ENCODE peak calls at places on chromosomes 4 and X, in six cellular contexts. One of them, this sample, is unnamed.

GRCh38 chr4:67549123-67549522 is 3.8 kb upstream of the CENPC start:
- DNase-seq in activated naive CD8-positive, alpha-beta T cell treated with anti-CD3 and anti-CD28 coated beads, Interleukin-2, amount 50 U/mL, for 24 hours: no peak
- DNase-seq in iPS-NIHi11: no peak
- DNase-seq in NCI-H1436: peak; percentile 48
- DNase-seq in stimulated activated CD8-positive, alpha-beta memory T cell treated with anti-CD3 and anti-CD28 coated beads, Interleukin-4, amount 100 ng/mL, for 4 hours: no peak
- DNase-seq in activated T-helper 2 cell treated with anti-CD3 and anti-CD28 coated beads, Interferon-gamma antibody, Interleukin-2, Interleukin-4, amounts not matched to agents 10 μg/mL and 5 μg/mL and 100 μg/mL, durations not matched to agents 14 hours and 24 hours and 36 hours: no peak
- DNase-seq in this sample: no peak

GRCh38 chr4:152779513-152780266 is at the start of the genes ARFIP1 and TIGD4:
- DNase-seq in iPS-NIHi11: peak; percentile 96
- DNase-seq in stimulated activated CD8-positive, alpha-beta memory T cell treated with anti-CD3 and anti-CD28 coated beads, Interleukin-4, amount 100 ng/mL, for 4 hours: peak; percentile 83
- DNase-seq in NCI-H1436: peak; percentile 92
- DNase-seq in activated naive CD8-positive, alpha-beta T cell treated with anti-CD3 and anti-CD28 coated beads, Interleukin-2, amount 50 U/mL, for 24 hours: peak; percentile 95
- DNase-seq in activated T-helper 2 cell treated with anti-CD3 and anti-CD28 coated beads, Interferon-gamma antibody, Interleukin-2, Interleukin-4, amounts not matched to agents 10 μg/mL and 5 μg/mL and 100 μg/mL, durations not matched to agents 14 hours and 24 hours and 36 hours: peak; percentile 95
- DNase-seq in this sample: peak; percentile 82

GRCh38 chr4:48832571-48832970 is 1.7 kb downstream of the OCIAD1 start:
- DNase-seq in activated T-helper 2 cell treated with anti-CD3 and anti-CD28 coated beads, Interferon-gamma antibody, Interleukin-2, Interleukin-4, amounts not matched to agents 10 μg/mL and 5 μg/mL and 100 μg/mL, durations not matched to agents 14 hours and 24 hours and 36 hours: no peak
- DNase-seq in iPS-NIHi11: no peak
- DNase-seq in activated naive CD8-positive, alpha-beta T cell treated with anti-CD3 and anti-CD28 coated beads, Interleukin-2, amount 50 U/mL, for 24 hours: no peak
- DNase-seq in stimulated activated CD8-positive, alpha-beta memory T cell treated with anti-CD3 and anti-CD28 coated beads, Interleukin-4, amount 100 ng/mL, for 4 hours: no peak
- DNase-seq in NCI-H1436: no peak
- DNase-seq in this sample: no peak

GRCh38 chrX:8738588-8739189 is 6.8 kb upstream of the ANOS1 start:
- DNase-seq in activated T-helper 2 cell treated with anti-CD3 and anti-CD28 coated beads, Interferon-gamma antibody, Interleukin-2, Interleukin-4, amounts not matched to agents 10 μg/mL and 5 μg/mL and 100 μg/mL, durations not matched to agents 14 hours and 24 hours and 36 hours: no peak
- DNase-seq in stimulated activated CD8-positive, alpha-beta memory T cell treated with anti-CD3 and anti-CD28 coated beads, Interleukin-4, amount 100 ng/mL, for 4 hours: no peak
- DNase-seq in activated naive CD8-positive, alpha-beta T cell treated with anti-CD3 and anti-CD28 coated beads, Interleukin-2, amount 50 U/mL, for 24 hours: peak; percentile 17
- DNase-seq in iPS-NIHi11: no peak
- DNase-seq in NCI-H1436: no peak
- DNase-seq in this sample: no peak

GRCh38 chrX:81354954-81355353 is 153.1 kb downstream of the SH3BGRL start:
- DNase-seq in NCI-H1436: no peak
- DNase-seq in activated naive CD8-positive, alpha-beta T cell treated with anti-CD3 and anti-CD28 coated beads, Interleukin-2, amount 50 U/mL, for 24 hours: no peak
- DNase-seq in iPS-NIHi11: no peak
- DNase-seq in stimulated activated CD8-positive, alpha-beta memory T cell treated with anti-CD3 and anti-CD28 coated beads, Interleukin-4, amount 100 ng/mL, for 4 hours: no peak
- DNase-seq in activated T-helper 2 cell treated with anti-CD3 and anti-CD28 coated beads, Interferon-gamma antibody, Interleukin-2, Interleukin-4, amounts not matched to agents 10 μg/mL and 5 μg/mL and 100 μg/mL, durations not matched to agents 14 hours and 24 hours and 36 hours: no peak
- DNase-seq in this sample: no peak

GRCh38 chr4:107035711-107036601 is at the start of gene DKK2:
- DNase-seq in activated naive CD8-positive, alpha-beta T cell treated with anti-CD3 and anti-CD28 coated beads, Interleukin-2, amount 50 U/mL, for 24 hours: no peak
- DNase-seq in iPS-NIHi11: peak; percentile 37
- DNase-seq in stimulated activated CD8-positive, alpha-beta memory T cell treated with anti-CD3 and anti-CD28 coated beads, Interleukin-4, amount 100 ng/mL, for 4 hours: no peak
- DNase-seq in activated T-helper 2 cell treated with anti-CD3 and anti-CD28 coated beads, Interferon-gamma antibody, Interleukin-2, Interleukin-4, amounts not matched to agents 10 μg/mL and 5 μg/mL and 100 μg/mL, durations not matched to agents 14 hours and 24 hours and 36 hours: peak; percentile 8
- DNase-seq in NCI-H1436: no peak
- DNase-seq in this sample: no peak

GRCh38 chr4:190020790-190021717 is 6.0 kb downstream of the FRG2 start:
- DNase-seq in NCI-H1436: no peak
- DNase-seq in activated T-helper 2 cell treated with anti-CD3 and anti-CD28 coated beads, Interferon-gamma antibody, Interleukin-2, Interleukin-4, amounts not matched to agents 10 μg/mL and 5 μg/mL and 100 μg/mL, durations not matched to agents 14 hours and 24 hours and 36 hours: no peak
- DNase-seq in iPS-NIHi11: peak; percentile 88
- DNase-seq in stimulated activated CD8-positive, alpha-beta memory T cell treated with anti-CD3 and anti-CD28 coated beads, Interleukin-4, amount 100 ng/mL, for 4 hours: no peak
- DNase-seq in activated naive CD8-positive, alpha-beta T cell treated with anti-CD3 and anti-CD28 coated beads, Interleukin-2, amount 50 U/mL, for 24 hours: no peak
- DNase-seq in this sample: no peak

GRCh38 chr4:36283912-36284465 is 2.6 kb downstream of the DTHD1 start:
- DNase-seq in NCI-H1436: no peak
- DNase-seq in activated T-helper 2 cell treated with anti-CD3 and anti-CD28 coated beads, Interferon-gamma antibody, Interleukin-2, Interleukin-4, amounts not matched to agents 10 μg/mL and 5 μg/mL and 100 μg/mL, durations not matched to agents 14 hours and 24 hours and 36 hours: no peak
- DNase-seq in iPS-NIHi11: no peak
- DNase-seq in activated naive CD8-positive, alpha-beta T cell treated with anti-CD3 and anti-CD28 coated beads, Interleukin-2, amount 50 U/mL, for 24 hours: no peak
- DNase-seq in stimulated activated CD8-positive, alpha-beta memory T cell treated with anti-CD3 and anti-CD28 coated beads, Interleukin-4, amount 100 ng/mL, for 4 hours: no peak
- DNase-seq in this sample: no peak

GRCh38 chr4:185179488-185179887 is 24.3 kb downstream of the CFAP97 start:
- DNase-seq in activated naive CD8-positive, alpha-beta T cell treated with anti-CD3 and anti-CD28 coated beads, Interleukin-2, amount 50 U/mL, for 24 hours: no peak
- DNase-seq in activated T-helper 2 cell treated with anti-CD3 and anti-CD28 coated beads, Interferon-gamma antibody, Interleukin-2, Interleukin-4, amounts not matched to agents 10 μg/mL and 5 μg/mL and 100 μg/mL, durations not matched to agents 14 hours and 24 hours and 36 hours: no peak
- DNase-seq in NCI-H1436: no peak
- DNase-seq in stimulated activated CD8-positive, alpha-beta memory T cell treated with anti-CD3 and anti-CD28 coated beads, Interleukin-4, amount 100 ng/mL, for 4 hours: no peak
- DNase-seq in iPS-NIHi11: no peak
- DNase-seq in this sample: no peak

GRCh38 chr4:152032722-152033131 is 271.9 kb upstream of the GATB start:
- DNase-seq in activated naive CD8-positive, alpha-beta T cell treated with anti-CD3 and anti-CD28 coated beads, Interleukin-2, amount 50 U/mL, for 24 hours: no peak
- DNase-seq in stimulated activated CD8-positive, alpha-beta memory T cell treated with anti-CD3 and anti-CD28 coated beads, Interleukin-4, amount 100 ng/mL, for 4 hours: no peak
- DNase-seq in iPS-NIHi11: no peak
- DNase-seq in NCI-H1436: no peak
- DNase-seq in activated T-helper 2 cell treated with anti-CD3 and anti-CD28 coated beads, Interferon-gamma antibody, Interleukin-2, Interleukin-4, amounts not matched to agents 10 μg/mL and 5 μg/mL and 100 μg/mL, durations not matched to agents 14 hours and 24 hours and 36 hours: no peak
- DNase-seq in this sample: no peak

GRCh38 chr4:85498068-85498733 is 23.3 kb downstream of the ARHGAP24 start:
- DNase-seq in NCI-H1436: no peak
- DNase-seq in iPS-NIHi11: no peak
- DNase-seq in activated T-helper 2 cell treated with anti-CD3 and anti-CD28 coated beads, Interferon-gamma antibody, Interleukin-2, Interleukin-4, amounts not matched to agents 10 μg/mL and 5 μg/mL and 100 μg/mL, durations not matched to agents 14 hours and 24 hours and 36 hours: no peak
- DNase-seq in stimulated activated CD8-positive, alpha-beta memory T cell treated with anti-CD3 and anti-CD28 coated beads, Interleukin-4, amount 100 ng/mL, for 4 hours: no peak
- DNase-seq in activated naive CD8-positive, alpha-beta T cell treated with anti-CD3 and anti-CD28 coated beads, Interleukin-2, amount 50 U/mL, for 24 hours: no peak
- DNase-seq in this sample: peak; percentile 10

GRCh38 chrX:81866873-81867272 is 665.0 kb downstream of the SH3BGRL start:
- DNase-seq in activated naive CD8-positive, alpha-beta T cell treated with anti-CD3 and anti-CD28 coated beads, Interleukin-2, amount 50 U/mL, for 24 hours: no peak
- DNase-seq in stimulated activated CD8-positive, alpha-beta memory T cell treated with anti-CD3 and anti-CD28 coated beads, Interleukin-4, amount 100 ng/mL, for 4 hours: no peak
- DNase-seq in activated T-helper 2 cell treated with anti-CD3 and anti-CD28 coated beads, Interferon-gamma antibody, Interleukin-2, Interleukin-4, amounts not matched to agents 10 μg/mL and 5 μg/mL and 100 μg/mL, durations not matched to agents 14 hours and 24 hours and 36 hours: no peak
- DNase-seq in NCI-H1436: no peak
- DNase-seq in iPS-NIHi11: no peak
- DNase-seq in this sample: no peak

GRCh38 chrX:30039768-30040167 is 175.6 kb upstream of the MAGEB2 start:
- DNase-seq in NCI-H1436: no peak
- DNase-seq in stimulated activated CD8-positive, alpha-beta memory T cell treated with anti-CD3 and anti-CD28 coated beads, Interleukin-4, amount 100 ng/mL, for 4 hours: no peak
- DNase-seq in activated naive CD8-positive, alpha-beta T cell treated with anti-CD3 and anti-CD28 coated beads, Interleukin-2, amount 50 U/mL, for 24 hours: no peak
- DNase-seq in iPS-NIHi11: no peak
- DNase-seq in activated T-helper 2 cell treated with anti-CD3 and anti-CD28 coated beads, Interferon-gamma antibody, Interleukin-2, Interleukin-4, amounts not matched to agents 10 μg/mL and 5 μg/mL and 100 μg/mL, durations not matched to agents 14 hours and 24 hours and 36 hours: no peak
- DNase-seq in this sample: no peak

This sample was measured in esophagus squamous epithelium.